ENCODE peak calls at places on chromosomes 7 and 10, in six cellular contexts. F is CD4-positive, CD25-positive, alpha-beta regulatory T cell; G is activated CD4-positive, alpha-beta T cell treated with anti-CD3 and anti-CD28 coated beads, Interleukin-2, amount 50 U/mL, for 4 hours; R is epithelial cell of prostate; B is SW480; Z is amniotic stem cell. I is an unnamed sample.

GRCh38 chr7:4210821-4211220 is 471.3 kb upstream of the FOXK1 start:
- DNase-seq in F (no peak), G (no peak), R (no peak), B (no peak), Z (no peak), I (no peak)

GRCh38 chr7:47497367-47498096 is 84.4 kb downstream of the TNS3 start:
- DNase-seq in F (no peak), G (no peak), R (no peak), B (no peak), Z (no peak), I (no peak)

GRCh38 chr10:36172574-36172973 is 530.5 kb upstream of the FZD8 start:
- DNase-seq in F (no peak), G (no peak), R (no peak), B (no peak), Z (peak; percentile 4), I (no peak)

GRCh38 chr7:16803881-16804673 is 722 bp downstream of the AGR2 start:
- DNase-seq in F (no peak), G (no peak), R (no peak), B (no peak), Z (no peak), I (no peak)

GRCh38 chr7:97016392-97017196 is 8.0 kb downstream of the DLX5 start:
- DNase-seq in F (no peak), G (no peak), R (no peak), B (peak; percentile 91), Z (no peak), I (no peak)

GRCh38 chr10:29946953-29947700 is 112.3 kb downstream of the JCAD start:
- DNase-seq in F (no peak), G (no peak), R (peak; percentile 65), B (no peak), Z (peak; percentile 35), I (no peak)

GRCh38 chr10:129277804-129278203 is 189.2 kb upstream of the MGMT start:
- DNase-seq in F (no peak), G (no peak), R (no peak), B (no peak), Z (no peak), I (no peak)

GRCh38 chr10:123026266-123026665 is 17.5 kb downstream of the ACADSB start:
- DNase-seq in F (no peak), G (no peak), R (no peak), B (no peak), Z (no peak), I (no peak)

GRCh38 chr10:69375307-69376151 is 41.2 kb downstream of the TACR2 start:
- DNase-seq in F (no peak), G (no peak), R (no peak), B (no peak), Z (no peak), I (peak; percentile 93)

GRCh38 chr10:44955408-44956070 is 4.1 kb upstream of the RASSF4 start:
- DNase-seq in F (no peak), G (no peak), R (no peak), B (no peak), Z (no peak), I (peak; percentile 72)

GRCh38 chr7:50092579-50093411 is at the start of gene ZPBP:
- DNase-seq in F (peak; percentile 76), G (peak; percentile 25), R (no peak), B (peak; percentile 58), Z (no peak), I (no peak)

GRCh38 chr10:85008493-85009181 is 680.2 kb downstream of the CCSER2 start:
- DNase-seq in F (no peak), G (no peak), R (no peak), B (no peak), Z (no peak), I (no peak)

GRCh38 chr10:70459061-70459770 is 17.7 kb upstream of the NODAL start:
- DNase-seq in F (no peak), G (no peak), R (no peak), B (peak; percentile 33), Z (no peak), I (no peak)

GRCh38 chr7:2038876-2039728 is 193.6 kb downstream of the MAD1L1 start:
- DNase-seq in F (peak; percentile 78), G (no peak), R (no peak), B (no peak), Z (no peak), I (no peak)

GRCh38 chr10:71241899-71242620 is 29.7 kb downstream of the UNC5B start:
- DNase-seq in F (no peak), G (no peak), R (no peak), B (no peak), Z (no peak), I (no peak)

GRCh38 chr10:12960939-12961338 is 40.6 kb downstream of the CCDC3 start:
- DNase-seq in F (no peak), G (no peak), R (no peak), B (no peak), Z (no peak), I (no peak)

GRCh38 chr7:42692609-42693008 is 219.3 kb downstream of the C7orf25 start:
- DNase-seq in F (no peak), G (no peak), R (no peak), B (no peak), Z (peak; percentile 50), I (no peak)

GRCh38 chr10:26543567-26544306 is 105.6 kb downstream of the APBB1IP start:
- DNase-seq in F (peak; percentile 39), G (no peak), R (no peak), B (no peak), Z (no peak), I (no peak)

GRCh38 chr7:50608196-50608906 is 43.1 kb upstream of the DDC start:
- DNase-seq in F (peak; percentile 80), G (no peak), R (no peak), B (no peak), Z (no peak), I (no peak)

I was measured in cerebellar nuclear complex.